ENCODE peak calls at places on chromosomes 5 and 9, in ten cellular contexts. One of them, this sample, is unnamed.

GRCh38 chr5:8012131-8012977 is 143.4 kb downstream of the MTRR start:
- DNase-seq in Peyer's patch: no peak
- DNase-seq in IMR-90: no peak
- DNase-seq in ovary: no peak
- DNase-seq in HFF-Myc: no peak
- DNase-seq in PC-9: no peak
- DNase-seq in sigmoid colon: no peak
- DNase-seq in fibroblast of lung: no peak
- DNase-seq in RWPE1: no peak
- DNase-seq in neural progenitor cell: no peak
- DNase-seq in this sample: no peak

GRCh38 chr9:136061405-136061804 is 33.7 kb downstream of the NACC2 start:
- DNase-seq in PC-9: no peak
- DNase-seq in RWPE1: no peak
- DNase-seq in neural progenitor cell: no peak
- DNase-seq in fibroblast of lung: no peak
- DNase-seq in Peyer's patch: no peak
- DNase-seq in IMR-90: no peak
- DNase-seq in HFF-Myc: no peak
- DNase-seq in ovary: no peak
- DNase-seq in sigmoid colon: peak
- DNase-seq in this sample: no peak

GRCh38 chr5:2737273-2738155 is 14.0 kb downstream of the IRX2 start:
- DNase-seq in PC-9: no peak
- DNase-seq in fibroblast of lung: no peak
- DNase-seq in IMR-90: no peak
- DNase-seq in neural progenitor cell: no peak
- DNase-seq in RWPE1: no peak
- DNase-seq in ovary: no peak
- DNase-seq in sigmoid colon: peak
- DNase-seq in Peyer's patch: no peak
- DNase-seq in HFF-Myc: no peak
- DNase-seq in this sample: no peak

GRCh38 chr5:94388773-94389514 is 229.5 kb downstream of the KIAA0825 start:
- DNase-seq in HFF-Myc: no peak
- DNase-seq in RWPE1: no peak
- DNase-seq in ovary: no peak
- DNase-seq in PC-9: no peak
- DNase-seq in fibroblast of lung: no peak
- DNase-seq in neural progenitor cell: no peak
- DNase-seq in Peyer's patch: no peak
- DNase-seq in IMR-90: no peak
- DNase-seq in sigmoid colon: no peak
- DNase-seq in this sample: no peak

GRCh38 chr5:169331292-169331852 is 30.4 kb upstream of the SLIT3 start:
- DNase-seq in neural progenitor cell: peak
- DNase-seq in ovary: no peak
- DNase-seq in fibroblast of lung: no peak
- DNase-seq in HFF-Myc: no peak
- DNase-seq in Peyer's patch: no peak
- DNase-seq in RWPE1: no peak
- DNase-seq in PC-9: no peak
- DNase-seq in sigmoid colon: no peak
- DNase-seq in IMR-90: no peak
- DNase-seq in this sample: no peak

GRCh38 chr5:1052641-1053390 is 44.2 kb downstream of the NKD2 start:
- DNase-seq in HFF-Myc: no peak
- DNase-seq in fibroblast of lung: no peak
- DNase-seq in IMR-90: no peak
- DNase-seq in neural progenitor cell: no peak
- DNase-seq in sigmoid colon: no peak
- DNase-seq in RWPE1: no peak
- DNase-seq in ovary: no peak
- DNase-seq in Peyer's patch: no peak
- DNase-seq in PC-9: no peak
- DNase-seq in this sample: no peak

GRCh38 chr9:130825051-130825651 is 9.9 kb upstream of the ABL1 start:
- DNase-seq in HFF-Myc: no peak
- DNase-seq in IMR-90: peak
- DNase-seq in ovary: peak
- DNase-seq in Peyer's patch: no peak
- DNase-seq in PC-9: no peak
- DNase-seq in RWPE1: peak
- DNase-seq in neural progenitor cell: peak
- DNase-seq in fibroblast of lung: peak
- DNase-seq in sigmoid colon: no peak
- DNase-seq in this sample: no peak

GRCh38 chr9:35914307-35914807 is 5.1 kb downstream of the SPAAR start:
- DNase-seq in PC-9: peak
- DNase-seq in HFF-Myc: no peak
- DNase-seq in ovary: peak
- DNase-seq in neural progenitor cell: peak
- DNase-seq in RWPE1: no peak
- DNase-seq in IMR-90: peak
- DNase-seq in fibroblast of lung: peak
- DNase-seq in sigmoid colon: peak
- DNase-seq in Peyer's patch: no peak
- DNase-seq in this sample: no peak

GRCh38 chr5:62720036-62720441 is 141.4 kb downstream of the LRRC70 start:
- DNase-seq in neural progenitor cell: peak
- DNase-seq in PC-9: no peak
- DNase-seq in ovary: no peak
- DNase-seq in HFF-Myc: peak
- DNase-seq in RWPE1: peak
- DNase-seq in Peyer's patch: no peak
- DNase-seq in IMR-90: peak
- DNase-seq in fibroblast of lung: peak
- DNase-seq in sigmoid colon: no peak
- DNase-seq in this sample: no peak

GRCh38 chr9:134554011-134554749 is 87.4 kb upstream of the COL5A1 start:
- DNase-seq in fibroblast of lung: no peak
- DNase-seq in RWPE1: no peak
- DNase-seq in PC-9: no peak
- DNase-seq in sigmoid colon: peak
- DNase-seq in ovary: no peak
- DNase-seq in HFF-Myc: no peak
- DNase-seq in Peyer's patch: no peak
- DNase-seq in IMR-90: no peak
- DNase-seq in neural progenitor cell: no peak
- DNase-seq in this sample: no peak

GRCh38 chr5:131575660-131576227 is 59.3 kb downstream of the RAPGEF6 start:
- DNase-seq in HFF-Myc: no peak
- DNase-seq in ovary: no peak
- DNase-seq in sigmoid colon: no peak
- DNase-seq in RWPE1: no peak
- DNase-seq in neural progenitor cell: no peak
- DNase-seq in fibroblast of lung: no peak
- DNase-seq in Peyer's patch: no peak
- DNase-seq in PC-9: no peak
- DNase-seq in IMR-90: no peak
- DNase-seq in this sample: no peak

GRCh38 chr5:131570757-131571156 is 64.3 kb downstream of the RAPGEF6 start:
- DNase-seq in HFF-Myc: no peak
- DNase-seq in neural progenitor cell: no peak
- DNase-seq in Peyer's patch: no peak
- DNase-seq in sigmoid colon: no peak
- DNase-seq in RWPE1: no peak
- DNase-seq in fibroblast of lung: no peak
- DNase-seq in ovary: no peak
- DNase-seq in PC-9: no peak
- DNase-seq in IMR-90: no peak
- DNase-seq in this sample: no peak

DNA sequence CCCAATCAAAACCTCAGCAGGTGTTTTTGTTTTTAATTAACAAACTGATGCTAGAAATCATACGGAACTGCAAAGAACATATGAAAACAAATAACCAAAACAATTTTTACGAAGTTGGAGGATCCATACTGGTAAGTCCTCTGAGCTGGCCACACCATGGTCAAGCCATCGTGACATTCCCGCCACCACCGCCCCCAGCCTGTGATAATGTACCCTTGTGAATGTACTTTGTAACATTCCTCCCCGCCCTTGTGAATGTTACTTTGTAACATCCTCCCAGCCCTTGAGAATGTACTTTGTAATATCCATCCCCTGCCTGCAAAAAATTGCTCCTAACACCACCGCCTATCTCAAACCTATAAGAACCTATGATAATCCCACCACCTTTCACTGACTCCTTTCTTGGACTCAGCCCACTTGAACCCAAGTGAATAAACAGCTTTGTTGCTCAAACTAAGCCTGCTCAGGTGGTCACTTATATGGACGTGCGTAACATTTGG is 63.3 kb downstream of the RAPGEF6 start:
- DNase-seq in neural progenitor cell: no peak
- DNase-seq in IMR-90: no peak
- DNase-seq in ovary: no peak
- DNase-seq in fibroblast of lung: no peak
- DNase-seq in PC-9: no peak
- DNase-seq in RWPE1: no peak
- DNase-seq in sigmoid colon: no peak
- DNase-seq in HFF-Myc: no peak
- DNase-seq in Peyer's patch: no peak
- DNase-seq in this sample: no peak
- TF ChIP-seq CTCF in neural progenitor cell: no peak
- TF ChIP-seq CTCF in IMR-90: no peak
- TF ChIP-seq CTCF in ovary: no peak
- TF ChIP-seq CTCF in fibroblast of lung: no peak
- TF ChIP-seq CTCF in PC-9: no peak
- TF ChIP-seq CTCF in RWPE1: no peak
- TF ChIP-seq CTCF in sigmoid colon: no peak
- TF ChIP-seq CTCF in HFF-Myc: no peak
- TF ChIP-seq CTCF in Peyer's patch: no peak
- TF ChIP-seq CTCF in this sample: no peak

GRCh38 chr5:38755171-38755570 is 90.6 kb upstream of the OSMR start:
- DNase-seq in HFF-Myc: no peak
- DNase-seq in ovary: no peak
- DNase-seq in IMR-90: peak
- DNase-seq in PC-9: no peak
- DNase-seq in neural progenitor cell: no peak
- DNase-seq in Peyer's patch: no peak
- DNase-seq in RWPE1: no peak
- DNase-seq in sigmoid colon: no peak
- DNase-seq in fibroblast of lung: peak
- DNase-seq in this sample: no peak

GRCh38 chr5:38749861-38750260 is 96.0 kb upstream of the OSMR start:
- DNase-seq in HFF-Myc: no peak
- DNase-seq in IMR-90: no peak
- DNase-seq in sigmoid colon: no peak
- DNase-seq in Peyer's patch: no peak
- DNase-seq in RWPE1: no peak
- DNase-seq in ovary: no peak
- DNase-seq in fibroblast of lung: no peak
- DNase-seq in neural progenitor cell: no peak
- DNase-seq in PC-9: no peak
- DNase-seq in this sample: no peak

GRCh38 chr5:38753776-38754175 is 92.0 kb upstream of the OSMR start:
- DNase-seq in sigmoid colon: no peak
- DNase-seq in RWPE1: no peak
- DNase-seq in HFF-Myc: no peak
- DNase-seq in ovary: no peak
- DNase-seq in neural progenitor cell: no peak
- DNase-seq in IMR-90: no peak
- DNase-seq in PC-9: no peak
- DNase-seq in Peyer's patch: no peak
- DNase-seq in fibroblast of lung: no peak
- DNase-seq in this sample: no peak

GRCh38 chr5:38752622-38753021 is 93.2 kb upstream of the OSMR start:
- DNase-seq in ovary: no peak
- DNase-seq in fibroblast of lung: no peak
- DNase-seq in neural progenitor cell: no peak
- DNase-seq in RWPE1: no peak
- DNase-seq in Peyer's patch: no peak
- DNase-seq in HFF-Myc: no peak
- DNase-seq in IMR-90: no peak
- DNase-seq in sigmoid colon: no peak
- DNase-seq in PC-9: no peak
- DNase-seq in this sample: no peak

DNA sequence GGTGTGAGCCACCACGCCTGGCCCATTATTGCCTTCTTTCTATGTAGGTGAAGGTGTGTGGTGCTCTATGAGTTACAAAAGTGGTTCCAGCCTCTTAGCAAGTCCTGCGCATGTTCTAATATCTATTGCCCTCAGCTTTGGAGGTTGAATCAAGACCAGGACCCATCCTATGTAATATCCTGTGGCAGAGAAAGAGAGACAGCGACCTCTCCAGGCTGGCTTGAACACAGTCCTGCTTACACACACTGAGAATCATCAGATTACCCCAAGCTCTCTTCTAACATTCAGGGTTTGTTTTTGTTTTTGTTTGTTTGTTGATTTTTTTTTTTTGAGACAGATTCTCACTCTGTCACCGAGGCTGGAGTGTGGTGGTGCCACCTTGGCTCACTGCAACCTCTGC is 94.7 kb upstream of the OSMR start:
- DNase-seq in IMR-90: no peak
- DNase-seq in Peyer's patch: no peak
- DNase-seq in sigmoid colon: no peak
- DNase-seq in HFF-Myc: no peak
- DNase-seq in fibroblast of lung: peak
- DNase-seq in RWPE1: no peak
- DNase-seq in ovary: no peak
- DNase-seq in PC-9: no peak
- DNase-seq in neural progenitor cell: no peak
- DNase-seq in this sample: no peak
- TF ChIP-seq CTCF in IMR-90: no peak
- TF ChIP-seq CTCF in Peyer's patch: no peak
- TF ChIP-seq CTCF in sigmoid colon: no peak
- TF ChIP-seq CTCF in HFF-Myc: peak
- TF ChIP-seq CTCF in fibroblast of lung: peak
- TF ChIP-seq CTCF in RWPE1: no peak
- TF ChIP-seq CTCF in ovary: no peak
- TF ChIP-seq CTCF in PC-9: peak
- TF ChIP-seq CTCF in neural progenitor cell: peak
- TF ChIP-seq CTCF in this sample: no peak

GRCh38 chr9:133050781-133051180 is 11.0 kb upstream of the CEL start:
- DNase-seq in HFF-Myc: no peak
- DNase-seq in Peyer's patch: no peak
- DNase-seq in ovary: no peak
- DNase-seq in sigmoid colon: no peak
- DNase-seq in RWPE1: no peak
- DNase-seq in PC-9: no peak
- DNase-seq in fibroblast of lung: no peak
- DNase-seq in neural progenitor cell: no peak
- DNase-seq in IMR-90: no peak
- DNase-seq in this sample: no peak
- TF ChIP-seq CTCF in HFF-Myc: no peak
- TF ChIP-seq CTCF in Peyer's patch: peak
- TF ChIP-seq CTCF in ovary: no peak
- TF ChIP-seq CTCF in sigmoid colon: no peak
- TF ChIP-seq CTCF in RWPE1: no peak
- TF ChIP-seq CTCF in PC-9: no peak
- TF ChIP-seq CTCF in fibroblast of lung: no peak
- TF ChIP-seq CTCF in neural progenitor cell: no peak
- TF ChIP-seq CTCF in IMR-90: no peak
- TF ChIP-seq CTCF in this sample: no peak

GRCh38 chr5:140734354-140734753 is 34.1 kb downstream of the ZMAT2 start:
- DNase-seq in Peyer's patch: no peak
- DNase-seq in ovary: no peak
- DNase-seq in RWPE1: no peak
- DNase-seq in neural progenitor cell: peak
- DNase-seq in sigmoid colon: no peak
- DNase-seq in fibroblast of lung: no peak
- DNase-seq in PC-9: no peak
- DNase-seq in HFF-Myc: no peak
- DNase-seq in IMR-90: no peak
- DNase-seq in this sample: no peak
- TF ChIP-seq CTCF in Peyer's patch: peak
- TF ChIP-seq CTCF in ovary: no peak
- TF ChIP-seq CTCF in RWPE1: peak
- TF ChIP-seq CTCF in neural progenitor cell: peak
- TF ChIP-seq CTCF in sigmoid colon: no peak
- TF ChIP-seq CTCF in fibroblast of lung: no peak
- TF ChIP-seq CTCF in PC-9: peak
- TF ChIP-seq CTCF in HFF-Myc: no peak
- TF ChIP-seq CTCF in IMR-90: peak
- TF ChIP-seq CTCF in this sample: no peak